ENCODE peak calls at places on chromosome 22, in six cellular contexts. X is activated CD8-positive, alpha-beta T cell treated with anti-CD3 and anti-CD28 coated beads for 36 hours; M is GM20000; D is PC-3; C is stomach; L is astrocyte of the spinal cord. Q is an unnamed sample.

GRCh38 chr22:27624705-27625104 is 176.9 kb downstream of the MN1 start:
- DNase-seq in L (peak), D (no peak), M (no peak), C (no peak), X (no peak), Q (no peak)

GRCh38 chr22:49363526-49364230 is 464.0 kb downstream of the BRD1 start:
- DNase-seq in M (no peak), C (peak), L (no peak), D (no peak), X (no peak), Q (no peak)

GRCh38 chr22:17149073-17149815 is 9.8 kb downstream of the HDHD5 start:
- DNase-seq in L (no peak), X (no peak), D (no peak), M (no peak), C (peak), Q (no peak)

GRCh38 chr22:45007247-45007945 is 2.4 kb downstream of the PHF21B start:
- DNase-seq in C (no peak), D (no peak), M (peak), L (peak), X (peak), Q (no peak)

GRCh38 chr22:17772249-17772962 is 1.9 kb downstream of the BID start:
- DNase-seq in M (no peak), L (no peak), D (peak), C (no peak), X (no peak), Q (peak)

GRCh38 chr22:28600546-28601143 is 79.0 kb downstream of the TTC28 start:
- DNase-seq in C (no peak), D (peak), M (peak), X (no peak), L (peak), Q (peak)

GRCh38 chr22:45969414-45969799 is 7.6 kb downstream of the WNT7B start:
- DNase-seq in L (no peak), M (no peak), D (peak), X (no peak), C (no peak), Q (no peak)

GRCh38 chr22:37709445-37709765 is 12.6 kb downstream of the TRIOBP start:
- DNase-seq in C (no peak), M (no peak), D (no peak), L (no peak), X (no peak), Q (no peak)

GRCh38 chr22:21661991-21662390 is 3.8 kb upstream of the PPIL2 start:
- DNase-seq in C (no peak), X (no peak), L (no peak), D (no peak), M (no peak), Q (no peak)

GRCh38 chr22:44667829-44668189 is 34.2 kb upstream of the PRR5 start:
- DNase-seq in X (peak), L (no peak), D (no peak), C (no peak), M (no peak), Q (no peak)

GRCh38 chr22:45868586-45869443 is 108.1 kb downstream of the WNT7B start:
- DNase-seq in X (no peak), C (peak), D (no peak), L (no peak), M (no peak), Q (no peak)

GRCh38 chr22:27487600-27488450 is 313.7 kb downstream of the MN1 start:
- DNase-seq in L (peak), M (no peak), D (peak), X (no peak), C (no peak), Q (peak)

GRCh38 chr22:48886604-48887393 is 940.9 kb downstream of the BRD1 start:
- DNase-seq in M (no peak), L (no peak), C (no peak), D (no peak), X (no peak), Q (no peak)

GRCh38 chr22:45720875-45721378 is 49.3 kb downstream of the ATXN10 start:
- DNase-seq in L (no peak), C (no peak), X (no peak), D (no peak), M (no peak), Q (no peak)

GRCh38 chr22:50326225-50326958 is 420 bp downstream of the DENND6B start:
- DNase-seq in D (no peak), L (no peak), M (no peak), X (no peak), C (no peak), Q (no peak)

GRCh38 chr22:41699264-41700104 is at the start of gene MEI1:
- DNase-seq in M (peak), L (peak), D (no peak), X (peak), C (peak), Q (no peak)

GRCh38 chr22:29641052-29641780 is 37.8 kb downstream of the NF2 start:
- DNase-seq in X (no peak), M (no peak), L (no peak), D (no peak), C (no peak), Q (no peak)

GRCh38 chr22:29375436-29376076 is 12.8 kb downstream of the AP1B1 start:
- DNase-seq in L (no peak), M (no peak), X (peak), D (no peak), C (no peak), Q (no peak)

GRCh38 chr22:48496226-48496845 is 1331.3 kb downstream of the BRD1 start:
- DNase-seq in D (no peak), C (no peak), X (no peak), M (no peak), L (no peak), Q (no peak)

GRCh38 chr22:41517172-41518047 is 26.9 kb downstream of the POLR3H start:
- DNase-seq in X (peak), C (peak), M (peak), L (peak), D (peak), Q (peak)

GRCh38 chr22:44702479-44703219 is 645 bp downstream of the PRR5 start:
- DNase-seq in D (peak), L (no peak), X (peak), M (no peak), C (peak), Q (peak)

GRCh38 chr22:37545703-37546435 is 14.4 kb upstream of the CDC42EP1 start:
- DNase-seq in L (peak), C (peak), M (no peak), D (peak), X (no peak), Q (peak)

GRCh38 chr22:40157546-40157945 is 20.2 kb upstream of the TNRC6B start:
- DNase-seq in L (no peak), D (no peak), C (no peak), X (no peak), M (no peak), Q (no peak)

GRCh38 chr22:40161182-40161581 is 16.5 kb upstream of the TNRC6B start:
- DNase-seq in C (no peak), M (no peak), L (no peak), D (no peak), X (no peak), Q (no peak)

GRCh38 chr22:40153705-40154104 is 24.0 kb upstream of the TNRC6B start:
- DNase-seq in M (no peak), X (no peak), D (no peak), C (no peak), L (no peak), Q (no peak)

GRCh38 chr22:40153186-40153585 is 24.5 kb upstream of the TNRC6B start:
- DNase-seq in C (no peak), D (no peak), X (no peak), M (no peak), L (no peak), Q (no peak)

GRCh38 chr22:40156001-40156516 is 21.7 kb upstream of the TNRC6B start:
- DNase-seq in L (peak), D (peak), C (peak), X (peak), M (no peak), Q (peak)
- TF ChIP-seq CTCF in L (peak), D (no peak), C (no peak), X (no peak), M (no peak), Q (peak)

GRCh38 chr22:22687638-22688500 is 43.5 kb downstream of the GGTLC2 start:
- DNase-seq in X (peak), D (peak), C (peak), M (peak), L (peak), Q (peak)
- TF ChIP-seq CTCF in X (peak), D (peak), C (peak), M (peak), L (peak), Q (peak)

GRCh38 chr22:36166086-36166485 is 5.5 kb upstream of the APOL3 start:
- DNase-seq in C (no peak), M (no peak), L (no peak), D (no peak), X (no peak), Q (no peak)

GRCh38 chr22:36177160-36177559 is 16.6 kb upstream of the APOL3 start:
- DNase-seq in L (no peak), M (no peak), D (no peak), C (no peak), X (no peak), Q (no peak)

GRCh38 chr22:36166518-36167220 is 6.1 kb upstream of the APOL3 start:
- DNase-seq in M (no peak), D (no peak), X (peak), L (no peak), C (no peak), Q (no peak)

GRCh38 chr22:36175892-36176291 is 15.3 kb upstream of the APOL3 start:
- DNase-seq in X (no peak), D (peak), C (no peak), M (no peak), L (no peak), Q (no peak)

GRCh38 chr22:36171941-36172340 is 11.4 kb upstream of the APOL3 start:
- DNase-seq in M (no peak), L (no peak), C (no peak), X (no peak), D (no peak), Q (no peak)
- TF ChIP-seq CTCF in M (no peak), L (no peak), C (no peak), X (no peak), D (no peak), Q (no peak)

GRCh38 chr22:26066534-26066933 is 102.7 kb upstream of the SEZ6L start:
- DNase-seq in X (no peak), M (no peak), L (no peak), C (no peak), D (no peak), Q (no peak)
- TF ChIP-seq CTCF in X (no peak), M (no peak), L (no peak), C (no peak), D (no peak), Q (no peak)

DNA sequence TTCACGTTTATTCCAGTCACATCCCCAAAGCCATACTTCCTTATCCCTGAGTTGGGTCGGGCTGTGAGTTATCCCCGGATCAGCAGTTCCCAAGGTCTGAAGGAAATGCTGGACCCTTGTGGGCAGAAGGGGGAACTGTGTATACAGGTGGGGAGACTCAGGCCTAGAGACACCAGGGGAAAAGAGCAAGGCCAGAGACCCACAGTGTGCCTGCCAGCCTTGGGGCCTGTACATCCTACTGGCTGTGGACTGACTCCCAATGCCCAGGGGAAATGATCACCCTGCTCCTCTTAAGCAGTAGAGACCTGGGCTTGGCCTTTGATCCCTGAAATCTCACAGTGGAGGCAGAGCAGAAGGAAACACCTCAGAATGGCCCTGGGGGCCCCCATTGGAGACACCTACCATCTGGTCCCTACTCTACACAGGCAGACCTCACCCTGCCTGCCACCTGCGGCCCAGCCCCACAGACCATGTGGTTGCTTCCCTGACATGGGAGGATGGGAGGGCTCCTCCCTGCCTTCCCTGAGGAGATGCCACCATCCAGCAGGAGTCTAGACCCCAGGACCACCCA is 1.3 kb downstream of the SELENOM start:
- DNase-seq in L (no peak), C (no peak), D (no peak), M (no peak), X (no peak), Q (no peak)
- TF ChIP-seq CTCF in L (no peak), C (no peak), D (no peak), M (no peak), X (no peak), Q (no peak)

GRCh38 chr22:19105867-19106802 is 16.1 kb downstream of the DGCR2 start:
- DNase-seq in M (no peak), C (no peak), X (peak), D (peak), L (no peak), Q (peak)
- TF ChIP-seq CTCF in M (no peak), C (no peak), X (peak), D (peak), L (no peak), Q (peak)

Q was measured in MCF 10A.